ENCODE peak calls at places on chromosomes 11 and 22, in seven cellular contexts. S is CD8-positive, alpha-beta memory T cell; U is gastrocnemius medialis; R is tibial nerve; O is PC-3; J is body of pancreas; A is naive thymus-derived CD4-positive, alpha-beta T cell. F is an unnamed sample.

GRCh38 chr11:16191852-16192240 is 164.5 kb downstream of the SOX6 start:
- DNase-seq in S (no peak), U (no peak), R (no peak), O (no peak), J (no peak), A (no peak), F (no peak)

GRCh38 chr11:73555615-73556014 is 42.3 kb downstream of the FAM168A start:
- DNase-seq in S (no peak), U (no peak), R (no peak), O (no peak), J (no peak), A (no peak), F (no peak)

GRCh38 chr11:64656797-64657196 is 65.8 kb downstream of the SLC22A12 start:
- DNase-seq in S (no peak), U (no peak), R (no peak), O (no peak), J (no peak), A (no peak), F (no peak)

GRCh38 chr11:11740081-11740702 is 101.6 kb upstream of the USP47 start:
- DNase-seq in S (no peak), U (no peak), R (no peak), O (no peak), J (no peak), A (no peak), F (no peak)

GRCh38 chr11:45927332-45927683 is 4.9 kb downstream of the LARGE2 start:
- DNase-seq in S (no peak), U (no peak), R (no peak), O (no peak), J (no peak), A (no peak), F (peak; percentile 42)

GRCh38 chr11:26741036-26741435 is 19.2 kb upstream of the SLC5A12 start:
- DNase-seq in S (no peak), U (no peak), R (no peak), O (no peak), J (no peak), A (no peak), F (no peak)

GRCh38 chr11:65165847-65166317 is 4.2 kb upstream of the SPDYC start:
- DNase-seq in S (no peak), U (peak; percentile 6), R (no peak), O (no peak), J (peak; percentile 39), A (no peak), F (no peak)

GRCh38 chr22:31210830-31211503 is 1.1 kb upstream of the LIMK2 start:
- DNase-seq in S (no peak), U (peak; percentile 23), R (no peak), O (no peak), J (no peak), A (no peak), F (peak; percentile 40)

GRCh38 chr11:1837171-1838076 is 1.4 kb upstream of the TNNI2 start:
- DNase-seq in S (peak; percentile 80), U (peak; percentile 65), R (no peak), O (peak; percentile 33), J (peak; percentile 67), A (peak; percentile 76), F (peak; percentile 44)

GRCh38 chr11:28566643-28567042 is 458.5 kb downstream of the METTL15 start:
- DNase-seq in S (no peak), U (peak; percentile 71), R (peak; percentile 13), O (no peak), J (peak; percentile 47), A (no peak), F (peak; percentile 54)

GRCh38 chr11:32830413-32830738 is 649 bp downstream of the PRRG4 start:
- DNase-seq in S (no peak), U (no peak), R (no peak), O (peak; percentile 69), J (peak; percentile 68), A (no peak), F (no peak)

GRCh38 chr11:59601788-59602187 is 13.8 kb downstream of the OSBP start:
- DNase-seq in S (no peak), U (no peak), R (no peak), O (no peak), J (peak; percentile 29), A (no peak), F (no peak)

GRCh38 chr22:35133702-35134395 is 67.9 kb downstream of the ISX start:
- DNase-seq in S (no peak), U (no peak), R (no peak), O (no peak), J (no peak), A (no peak), F (no peak)

GRCh38 chr11:115391598-115391997 is 112.6 kb downstream of the CADM1 start:
- DNase-seq in S (no peak), U (no peak), R (no peak), O (no peak), J (no peak), A (no peak), F (no peak)

GRCh38 chr22:26474687-26475086 is 8.9 kb downstream of the HPS4 start:
- DNase-seq in S (no peak), U (no peak), R (no peak), O (peak; percentile 47), J (no peak), A (no peak), F (no peak)

GRCh38 chr11:2086239-2087040 is 52.7 kb downstream of the IGF2 start:
- DNase-seq in S (no peak), U (no peak), R (no peak), O (no peak), J (no peak), A (no peak), F (no peak)

GRCh38 chr11:104594228-104594958 is 303.9 kb downstream of the CASP12 start:
- DNase-seq in S (no peak), U (no peak), R (no peak), O (peak; percentile 58), J (no peak), A (no peak), F (no peak)

GRCh38 chr22:49951001-49951677 is 9.4 kb upstream of the PIM3 start:
- DNase-seq in S (no peak), U (no peak), R (no peak), O (peak; percentile 91), J (peak; percentile 100), A (no peak), F (peak; percentile 91)

GRCh38 chr11:17403977-17404759 is 15.7 kb upstream of the KCNJ11 start:
- DNase-seq in S (no peak), U (peak; percentile 74), R (no peak), O (no peak), J (no peak), A (no peak), F (no peak)

GRCh38 chr11:73184953-73185671 is 33.0 kb upstream of the P2RY2 start:
- DNase-seq in S (peak; percentile 20), U (peak; percentile 80), R (no peak), O (peak; percentile 95), J (peak; percentile 73), A (peak; percentile 26), F (peak; percentile 65)

GRCh38 chr22:28893810-28894209 is 10.4 kb downstream of the ZNRF3 start:
- DNase-seq in S (no peak), U (no peak), R (no peak), O (no peak), J (no peak), A (no peak), F (no peak)

GRCh38 chr11:61885166-61885778 is 6.1 kb downstream of the FADS3 start:
- DNase-seq in S (no peak), U (no peak), R (no peak), O (no peak), J (no peak), A (no peak), F (no peak)

GRCh38 chr22:20131593-20131855 is at the start of gene ZDHHC8:
- DNase-seq in S (peak; percentile 44), U (no peak), R (no peak), O (no peak), J (peak; percentile 39), A (peak; percentile 30), F (no peak)

GRCh38 chr11:66846671-66847091 is 3.4 kb downstream of the RCE1 start:
- DNase-seq in S (no peak), U (no peak), R (no peak), O (peak; percentile 61), J (no peak), A (no peak), F (no peak)

GRCh38 chr11:46002146-46002545 is 79.7 kb downstream of the LARGE2 start:
- DNase-seq in S (no peak), U (no peak), R (no peak), O (no peak), J (no peak), A (no peak), F (no peak)

GRCh38 chr11:86548278-86548917 is 124.0 kb downstream of the ME3 start:
- DNase-seq in S (no peak), U (no peak), R (no peak), O (no peak), J (no peak), A (no peak), F (no peak)

GRCh38 chr11:135008001-135008405 is 596.0 kb upstream of the B3GAT1 start:
- DNase-seq in S (no peak), U (no peak), R (no peak), O (no peak), J (no peak), A (no peak), F (no peak)

DNA sequence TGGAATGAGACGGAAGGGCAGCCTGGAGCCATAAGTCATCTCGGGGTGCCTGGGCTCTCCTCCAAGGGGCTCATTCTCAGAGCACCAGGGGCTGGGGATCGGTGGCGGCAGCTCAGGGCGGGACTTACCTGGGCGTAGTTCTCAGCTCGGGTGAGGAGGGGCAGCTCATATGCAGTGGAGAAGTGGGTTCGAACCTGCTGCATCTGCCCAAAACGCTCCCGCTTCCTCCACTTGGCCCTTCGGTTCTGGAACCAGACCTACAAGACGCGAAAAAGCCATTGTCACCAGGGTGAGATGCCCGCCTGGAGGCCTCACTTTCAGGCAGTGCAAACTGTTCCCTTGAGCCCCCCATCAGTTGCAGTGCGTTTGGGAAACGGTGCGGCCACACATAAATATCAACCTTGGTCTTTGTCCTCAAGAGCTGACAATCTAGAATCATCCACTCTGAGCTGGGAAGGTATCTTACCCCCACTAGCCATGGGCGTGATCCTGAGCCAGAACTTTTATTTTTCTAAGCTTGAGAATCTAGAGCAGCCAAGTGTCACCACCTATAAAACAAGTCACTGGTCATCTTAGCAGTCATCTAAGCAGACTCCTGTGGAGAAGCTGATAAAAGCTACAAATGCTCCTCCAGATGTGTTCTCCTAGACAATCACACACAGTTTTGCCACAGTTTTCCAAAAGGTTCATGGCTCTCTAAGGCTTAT is 42.4 kb downstream of the ALX4 start:
- DNase-seq in S (no peak), U (no peak), R (no peak), O (no peak), J (no peak), A (no peak), F (no peak)
- H3K4me1 ChIP-seq in S (no peaks in the 10 kb centered on the region), U (no peaks in the 10 kb centered on the region), R (peaks cover 6% of the 10 kb centered on the region), O (no peaks in the 10 kb centered on the region), J (no peaks in the 10 kb centered on the region), A (no peaks in the 10 kb centered on the region), F (peaks cover 45% of the 10 kb centered on the region)

GRCh38 chr11:13010737-13011342 is 1.7 kb downstream of the RASSF10 start:
- DNase-seq in S (no peak), U (no peak), R (no peak), O (no peak), J (peak; percentile 39), A (no peak), F (no peak)
- H3K27ac ChIP-seq in S (no peak overlapping the region), U (no peak overlapping the region), R (no peak overlapping the region), O (no peak overlapping the region), J (no peak overlapping the region), A (no peak overlapping the region), F (no peak overlapping the region)

GRCh38 chr11:79170289-79170688 is 270.5 kb downstream of the TENM4 start:
- DNase-seq in S (no peak), U (no peak), R (no peak), O (no peak), J (no peak), A (no peak), F (no peak)
- H3K4me1 ChIP-seq in S (no peaks in the 10 kb centered on the region), U (peaks cover 3% of the 10 kb centered on the region), R (peaks cover 11% of the 10 kb centered on the region), O (peaks cover 5% of the 10 kb centered on the region), J (no peaks in the 10 kb centered on the region), A (no peaks in the 10 kb centered on the region), F (no peaks in the 10 kb centered on the region)

GRCh38 chr11:133746663-133747306 is 98.5 kb downstream of the SPATA19 start:
- DNase-seq in S (no peak), U (no peak), R (no peak), O (no peak), J (no peak), A (no peak), F (no peak)
- H3K27ac ChIP-seq in S (no peak overlapping the region), U (no peak overlapping the region), R (no peak overlapping the region), O (no peak overlapping the region), J (no peak overlapping the region), A (no peak overlapping the region), F (no peak overlapping the region)